ENCODE peak calls at places on chromosome 11, in five cellular contexts. R is IMR-90, F is colonic mucosa, M is esophagus squamous epithelium, A is ovary. Y is an unnamed sample.

GRCh38 chr11:102226702-102227101 is 90.6 kb upstream of the BIRC3 start:
- DNase-seq in R (peak; percentile 88), F (no peak), M (no peak), A (no peak), Y (no peak)

GRCh38 chr11:36326524-36327419 is 30.7 kb downstream of the PRR5L start:
- DNase-seq in R (no peak), F (peak; percentile 9), M (no peak), A (no peak), Y (no peak)

GRCh38 chr11:125123947-125124633 is 12.7 kb upstream of the TMEM218 start:
- DNase-seq in R (peak; percentile 32), F (peak; percentile 41), M (no peak), A (peak; percentile 41), Y (peak; percentile 52)

GRCh38 chr11:113048820-113049555 is 87.8 kb downstream of the NCAM1 start:
- DNase-seq in R (no peak), F (no peak), M (no peak), A (no peak), Y (no peak)

GRCh38 chr11:120168108-120168959 is 30.4 kb upstream of the TRIM29 start:
- DNase-seq in R (peak; percentile 37), F (no peak), M (no peak), A (no peak), Y (no peak)

GRCh38 chr11:77778549-77778948 is 42.0 kb downstream of the RSF1 start:
- DNase-seq in R (no peak), F (no peak), M (no peak), A (no peak), Y (no peak)

GRCh38 chr11:74771139-74771538 is 22.5 kb downstream of the RNF169 start:
- DNase-seq in R (no peak), F (no peak), M (no peak), A (no peak), Y (no peak)

GRCh38 chr11:111574373-111575230 is 27.6 kb upstream of the SIK2 start:
- DNase-seq in R (no peak), F (no peak), M (no peak), A (no peak), Y (no peak)

GRCh38 chr11:134543144-134544044 is 131.4 kb upstream of the B3GAT1 start:
- DNase-seq in R (no peak), F (no peak), M (no peak), A (no peak), Y (no peak)

GRCh38 chr11:75240381-75241035 is at the start of gene TPBGL:
- DNase-seq in R (no peak), F (no peak), M (no peak), A (peak; percentile 33), Y (peak; percentile 45)

GRCh38 chr11:491358-491757 is 15.7 kb downstream of the RNH1 start:
- DNase-seq in R (no peak), F (no peak), M (no peak), A (no peak), Y (no peak)

GRCh38 chr11:73030130-73030529 is 112.0 kb downstream of the FCHSD2 start:
- DNase-seq in R (no peak), F (no peak), M (no peak), A (no peak), Y (no peak)

GRCh38 chr11:117983163-117983475 is 3.1 kb upstream of the IL10RA start:
- DNase-seq in R (no peak), F (peak; percentile 14), M (no peak), A (no peak), Y (no peak)

GRCh38 chr11:74434528-74434927 is 32.8 kb downstream of the KCNE3 start:
- DNase-seq in R (peak; percentile 77), F (no peak), M (no peak), A (no peak), Y (no peak)

GRCh38 chr11:96098511-96099241 is 174.8 kb upstream of the MTMR2 start:
- DNase-seq in R (peak; percentile 59), F (peak; percentile 43), M (no peak), A (no peak), Y (no peak)

GRCh38 chr11:67316882-67317364 is 13.6 kb downstream of the SSH3 start:
- DNase-seq in R (peak; percentile 52), F (no peak), M (no peak), A (no peak), Y (no peak)

GRCh38 chr11:10397226-10397987 is 57.7 kb upstream of the AMPD3 start:
- DNase-seq in R (peak; percentile 41), F (no peak), M (no peak), A (no peak), Y (no peak)

GRCh38 chr11:56103210-56103737 is at the start of gene OR8H2:
- DNase-seq in R (no peak), F (no peak), M (no peak), A (no peak), Y (no peak)

GRCh38 chr11:116861539-116861938 is 24.1 kb upstream of the APOA1 start:
- DNase-seq in R (peak; percentile 83), F (no peak), M (no peak), A (no peak), Y (no peak)

GRCh38 chr11:47998733-47999359 is 18.5 kb downstream of the PTPRJ start:
- DNase-seq in R (no peak), F (peak; percentile 67), M (no peak), A (no peak), Y (peak; percentile 80)

GRCh38 chr11:69413015-69413801 is 68.3 kb upstream of the LINC01488 start:
- DNase-seq in R (no peak), F (no peak), M (no peak), A (no peak), Y (no peak)

GRCh38 chr11:35662061-35662648 is 420 bp upstream of the TRIM44 start:
- DNase-seq in R (no peak), F (no peak), M (no peak), A (no peak), Y (peak; percentile 46)

GRCh38 chr11:626475-627272 is at the start of gene SCT:
- DNase-seq in R (no peak), F (no peak), M (no peak), A (no peak), Y (no peak)

GRCh38 chr11:1221848-1222311 is 986 bp upstream of the MUC5B start:
- DNase-seq in R (no peak), F (peak; percentile 18), M (no peak), A (peak; percentile 9), Y (peak; percentile 44)

GRCh38 chr11:80167766-80168165 is 726.9 kb upstream of the TENM4 start:
- DNase-seq in R (no peak), F (no peak), M (no peak), A (no peak), Y (no peak)

GRCh38 chr11:33682019-33682418 is 18.6 kb downstream of the C11orf91 start:
- DNase-seq in R (no peak), F (no peak), M (no peak), A (no peak), Y (no peak)

GRCh38 chr11:69985654-69986420 is 92.3 kb upstream of the ANO1 start:
- DNase-seq in R (no peak), F (no peak), M (no peak), A (no peak), Y (no peak)

GRCh38 chr11:128472128-128473110 is 114.9 kb downstream of the ETS1 start:
- DNase-seq in R (peak; percentile 79), F (no peak), M (no peak), A (no peak), Y (no peak)

GRCh38 chr11:129319751-129320150 is 55.9 kb upstream of the BARX2 start:
- DNase-seq in R (no peak), F (no peak), M (no peak), A (no peak), Y (no peak)

GRCh38 chr11:128825050-128825806 is 41.9 kb downstream of the KCNJ1 start:
- DNase-seq in R (no peak), F (no peak), M (no peak), A (no peak), Y (no peak)

GRCh38 chr11:78138694-78139421 is 568 bp downstream of the ALG8 start:
- DNase-seq in R (peak; percentile 31), F (peak; percentile 50), M (no peak), A (no peak), Y (peak; percentile 52)

GRCh38 chr11:56296877-56297276 is 4.8 kb upstream of the OR8H1 start:
- DNase-seq in R (no peak), F (no peak), M (no peak), A (no peak), Y (no peak)

GRCh38 chr11:68118753-68119448 is 2.3 kb downstream of the CHKA start:
- DNase-seq in R (peak; percentile 38), F (no peak), M (no peak), A (no peak), Y (no peak)

GRCh38 chr11:71995726-71996291 is 2.9 kb upstream of the IL18BP start:
- DNase-seq in R (no peak), F (no peak), M (no peak), A (no peak), Y (no peak)

GRCh38 chr11:100735949-100736675 is 49.0 kb downstream of the ARHGAP42 start:
- DNase-seq in R (peak; percentile 35), F (no peak), M (no peak), A (no peak), Y (no peak)

GRCh38 chr11:12186683-12187082 is 76.3 kb downstream of the MICAL2 start:
- DNase-seq in R (no peak), F (no peak), M (no peak), A (no peak), Y (no peak)
- H3K27ac ChIP-seq in R (peak overlapping the region; percentile 55), F (no peak overlapping the region), M (no peak overlapping the region), A (no peak overlapping the region), Y (no peak overlapping the region)

GRCh38 chr11:12694182-12694531 is 19.9 kb downstream of the TEAD1 start:
- DNase-seq in R (peak; percentile 44), F (peak; percentile 46), M (no peak), A (no peak), Y (no peak)
- H3K4me3 ChIP-seq in R (peak overlapping the region; percentile 0), F (peak overlapping the region; percentile 4), M (peak overlapping the region; percentile 17), A (peak overlapping the region; percentile 13), Y (no peak overlapping the region)

GRCh38 chr11:103659138-103659734 is 377.2 kb upstream of the DDI1 start:
- DNase-seq in R (no peak), F (no peak), M (no peak), A (no peak), Y (no peak)
- TF ChIP-seq CTCF in R (peak; percentile 28), F (no peak), M (no peak), A (no peak), Y (no peak)

DNA sequence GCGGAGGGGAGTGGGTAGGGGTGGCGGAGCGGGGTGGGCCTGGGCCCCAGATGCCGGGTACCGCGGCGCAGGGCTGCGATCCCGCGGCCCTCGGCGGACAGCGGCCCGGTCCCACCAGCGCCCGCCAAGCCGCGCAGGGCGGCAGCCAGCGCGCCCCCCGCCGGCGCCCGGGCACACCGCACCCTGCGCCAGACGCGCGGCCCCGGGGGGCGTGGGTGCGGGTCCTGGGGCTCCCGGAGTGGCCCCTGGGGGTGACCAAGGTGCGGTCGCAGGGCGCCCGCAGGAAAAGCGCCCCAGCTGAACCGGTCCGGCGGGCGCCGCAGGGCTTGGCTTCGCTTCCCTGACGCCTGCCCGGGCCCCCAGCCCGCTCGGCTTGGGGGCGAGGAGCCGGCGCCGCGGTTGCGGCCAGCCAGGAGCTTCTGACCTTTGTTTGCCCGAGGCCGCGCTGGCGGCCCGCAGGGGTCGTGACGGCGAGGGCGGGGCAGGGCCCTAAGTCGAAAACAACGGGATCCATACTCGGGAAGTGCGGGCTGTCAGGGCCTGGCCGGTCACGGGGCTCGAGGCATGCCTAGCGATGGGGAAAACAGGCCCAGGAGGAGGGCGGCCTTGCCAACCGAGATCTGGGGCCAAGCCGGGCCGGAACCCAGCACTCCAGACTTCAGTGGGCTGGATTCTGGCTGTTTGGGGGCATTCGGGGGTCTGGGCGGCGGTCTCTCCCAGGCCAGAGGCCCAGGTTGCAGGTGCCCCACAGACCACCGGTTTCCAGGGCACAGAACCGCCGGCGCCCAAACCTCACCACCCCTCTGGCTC is 581 bp upstream of the AP5B1 start:
- DNase-seq in R (no peak), F (peak; percentile 36), M (no peak), A (peak; percentile 43), Y (peak; percentile 60)
- H3K27ac ChIP-seq in R (no peak overlapping the region), F (no peak overlapping the region), M (peak overlapping the region; percentile 88), A (peak overlapping the region; percentile 4), Y (peak overlapping the region; percentile 88)

GRCh38 chr11:2482199-2482598 is 37.4 kb downstream of the KCNQ1 start:
- DNase-seq in R (no peak), F (no peak), M (no peak), A (no peak), Y (no peak)
- H3K4me3 ChIP-seq in R (no peak overlapping the region), F (no peak overlapping the region), M (no peak overlapping the region), A (no peak overlapping the region), Y (no peak overlapping the region)

Y was measured in Peyer's patch.